ENCODE peak calls at places on chromosomes 13 and 19, in nine cellular contexts. K is transverse colon, I is GM12878, T is stomach, A is spleen, Z is H1, U is breast epithelium, C is suprapubic skin, L is HCT116. N is an unnamed sample.
A peak's percentile ranks its signal among the peaks of the same experiment; 100 is the strongest.

GRCh38 chr13:51935326-51936171 is 73.8 kb downstream of the CCDC70 start:
- DNase-seq in K (peak; percentile 54), I (no peak), T (peak; percentile 59), A (no peak), Z (no peak), U (no peak), C (peak; percentile 64), L (peak; percentile 19), N (no peak)

GRCh38 chr13:49878682-49879081 is 57.5 kb downstream of the SPRYD7 start:
- DNase-seq in K (no peak), I (no peak), T (no peak), A (no peak), Z (no peak), U (no peak), C (no peak), L (no peak), N (no peak)

GRCh38 chr13:97257800-97258799 is 36.0 kb downstream of the MBNL2 start:
- DNase-seq in K (no peak), I (peak; percentile 37), T (no peak), A (no peak), Z (no peak), U (peak; percentile 48), C (peak; percentile 88), L (peak; percentile 93), N (peak; percentile 83)

GRCh38 chr19:3358392-3358918 is 7.9 kb upstream of the NFIC start:
- DNase-seq in K (no peak), I (no peak), T (no peak), A (peak; percentile 78), Z (no peak), U (no peak), C (no peak), L (no peak), N (peak; percentile 68)

GRCh38 chr13:44819245-44819644 is 170.0 kb downstream of the NUFIP1 start:
- DNase-seq in K (no peak), I (no peak), T (no peak), A (no peak), Z (no peak), U (no peak), C (no peak), L (peak; percentile 85), N (no peak)

GRCh38 chr19:48516536-48516935 is 4.9 kb upstream of the LMTK3 start:
- DNase-seq in K (no peak), I (no peak), T (no peak), A (no peak), Z (no peak), U (no peak), C (no peak), L (no peak), N (no peak)

GRCh38 chr19:29623726-29624488 is 17.8 kb downstream of the POP4 start:
- DNase-seq in K (peak; percentile 25), I (no peak), T (no peak), A (peak; percentile 79), Z (no peak), U (no peak), C (no peak), L (no peak), N (no peak)

GRCh38 chr13:110185696-110186095 is 121.3 kb downstream of the COL4A1 start:
- DNase-seq in K (no peak), I (no peak), T (no peak), A (no peak), Z (no peak), U (no peak), C (no peak), L (no peak), N (peak; percentile 48)

GRCh38 chr13:29754486-29754806 is 96.0 kb downstream of the UBL3 start:
- DNase-seq in K (no peak), I (no peak), T (no peak), A (no peak), Z (no peak), U (no peak), C (no peak), L (peak; percentile 22), N (no peak)

GRCh38 chr13:75372517-75372916 is 109.5 kb downstream of the TBC1D4 start:
- DNase-seq in K (no peak), I (no peak), T (no peak), A (no peak), Z (no peak), U (no peak), C (no peak), L (no peak), N (no peak)

GRCh38 chr13:36366023-36366422 is 19.8 kb upstream of the SPART start:
- DNase-seq in K (no peak), I (no peak), T (no peak), A (no peak), Z (no peak), U (no peak), C (no peak), L (no peak), N (no peak)

GRCh38 chr13:44746690-44747089 is 170.6 kb upstream of the TSC22D1 start:
- DNase-seq in K (no peak), I (no peak), T (no peak), A (no peak), Z (no peak), U (no peak), C (no peak), L (no peak), N (no peak)

DNA sequence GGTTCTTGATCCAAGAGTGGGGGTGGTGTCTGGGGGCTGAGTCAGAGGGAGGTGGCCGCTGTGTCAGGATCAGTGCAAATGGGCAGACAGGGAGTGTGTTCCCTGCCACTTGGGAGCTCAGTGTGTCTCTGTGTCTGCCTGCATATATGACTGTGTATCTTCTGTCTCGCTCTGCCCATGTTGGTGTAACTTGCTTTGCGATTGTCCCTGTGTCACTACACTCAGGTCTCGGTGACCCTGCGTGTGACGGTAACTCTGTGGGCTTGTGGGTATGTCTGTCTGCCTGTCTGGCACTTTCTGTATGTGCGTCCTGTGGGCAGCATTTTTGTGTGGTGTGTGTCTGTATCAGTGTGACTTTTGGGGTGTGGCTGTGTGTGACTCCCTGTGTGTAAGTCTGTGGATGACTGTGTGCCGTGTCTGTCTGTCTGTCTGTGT is 8.2 kb upstream of the ERFL start:
- DNase-seq in K (no peak), I (no peak), T (no peak), A (no peak), Z (no peak), U (no peak), C (no peak), L (no peak), N (no peak)
- H3K4me3 ChIP-seq in K (no peak overlapping the region), I (no peak overlapping the region), T (no peak overlapping the region), A (no peak overlapping the region), Z (no peak overlapping the region), U (no peak overlapping the region), C (no peak overlapping the region), L (no peak overlapping the region), N (no peak overlapping the region)

GRCh38 chr19:1038995-1039645 is 787 bp upstream of the ABCA7 start:
- DNase-seq in K (no peak), I (no peak), T (no peak), A (peak; percentile 83), Z (no peak), U (no peak), C (no peak), L (no peak), N (no peak)
- TF ChIP-seq POLR2AphosphoS5 in K (no peak), I (peak; percentile 36), T (no peak), A (no peak), Z (peak; percentile 81), U (no peak), C (no peak), L (no peak), N (peak; percentile 25)

GRCh38 chr13:99655351-99656091 is 154.2 kb downstream of the TM9SF2 start:
- DNase-seq in K (no peak), I (no peak), T (no peak), A (no peak), Z (no peak), U (no peak), C (no peak), L (peak; percentile 90), N (no peak)

GRCh38 chr13:99656092-99656745 is 154.9 kb downstream of the TM9SF2 start:
- DNase-seq in K (peak; percentile 86), I (peak; percentile 40), T (peak; percentile 84), A (peak; percentile 83), Z (peak; percentile 46), U (peak; percentile 72), C (peak; percentile 86), L (peak; percentile 55), N (peak; percentile 85)

GRCh38 chr13:99658266-99658991 is 157.2 kb downstream of the TM9SF2 start:
- DNase-seq in K (peak; percentile 37), I (no peak), T (peak; percentile 65), A (peak; percentile 88), Z (no peak), U (peak; percentile 35), C (peak; percentile 83), L (no peak), N (peak; percentile 72)

GRCh38 chr13:99657848-99658265 is 156.6 kb downstream of the TM9SF2 start:
- DNase-seq in K (no peak), I (no peak), T (peak; percentile 49), A (no peak), Z (no peak), U (no peak), C (no peak), L (no peak), N (no peak)

DNA sequence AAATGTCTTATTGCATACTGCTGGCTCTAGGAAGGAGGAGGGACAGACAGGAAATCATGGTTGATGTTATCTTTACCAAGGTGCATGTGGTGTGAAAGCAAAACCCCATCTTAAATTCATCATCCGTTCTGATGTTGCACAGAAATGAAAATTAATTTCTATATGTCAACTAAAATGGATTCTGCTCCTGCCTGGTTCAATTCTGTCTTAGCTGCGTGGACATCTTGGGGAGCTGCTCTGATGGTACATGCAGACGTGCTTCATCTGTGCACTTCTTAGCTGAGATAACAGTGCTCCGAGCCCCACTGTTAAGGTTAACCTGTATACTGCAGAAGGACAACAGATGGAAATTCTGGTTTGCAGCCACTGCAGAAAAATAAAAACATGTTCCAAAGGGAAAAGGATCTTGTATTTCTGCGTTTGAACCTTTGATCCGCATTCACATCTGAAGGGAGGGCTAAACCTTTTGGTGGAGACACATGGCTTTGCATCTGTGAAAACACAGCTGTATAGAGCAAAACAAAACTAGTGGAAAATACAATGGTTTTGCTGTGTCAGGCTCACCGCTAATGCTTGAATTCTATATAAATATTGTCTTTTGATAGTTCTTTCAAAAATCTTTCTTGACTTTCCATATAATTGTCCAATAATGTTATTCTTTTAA is 155.7 kb downstream of the TM9SF2 start:
- DNase-seq in K (no peak), I (no peak), T (no peak), A (no peak), Z (no peak), U (no peak), C (no peak), L (no peak), N (no peak)
- TF ChIP-seq POLR2A in K (no peak), I (no peak), T (no peak), A (no peak), Z (no peak), U (no peak), C (no peak), L (no peak), N (no peak)

GRCh38 chr13:113288880-113289279 is 8.2 kb upstream of the LAMP1 start:
- DNase-seq in K (no peak), I (no peak), T (no peak), A (no peak), Z (no peak), U (no peak), C (no peak), L (no peak), N (no peak)
- H3K4me3 ChIP-seq in K (no peak overlapping the region), I (no peak overlapping the region), T (no peak overlapping the region), A (no peak overlapping the region), Z (no peak overlapping the region), U (no peak overlapping the region), C (no peak overlapping the region), L (no peak overlapping the region), N (no peak overlapping the region)

GRCh38 chr19:6056801-6057650 is 53.3 kb downstream of the RFX2 start:
- DNase-seq in K (peak; percentile 70), I (no peak), T (peak; percentile 47), A (no peak), Z (no peak), U (peak; percentile 90), C (peak; percentile 92), L (no peak), N (peak; percentile 94)
- TF ChIP-seq POLR2AphosphoS5 in K (peak; percentile 78), I (no peak), T (peak; percentile 81), A (no peak), Z (no peak), U (peak; percentile 75), C (peak; percentile 59), L (no peak), N (peak; percentile 46)

N was measured in sigmoid colon.